ENCODE peak calls at places on chromosomes 3 and 15, in nine cellular contexts. Q, X, E, C, K, N, F, M and O are unnamed samples.
A peak's percentile ranks its signal among the peaks of the same experiment; 100 is the strongest.

GRCh38 chr15:97598353-97598798 is 362.1 kb upstream of the ARRDC4 start:
- DNase-seq in Q (no peak), X (no peak), E (no peak), C (no peak), K (peak; percentile 0), N (no peak), F (no peak), M (no peak), O (no peak)

GRCh38 chr3:8095724-8096123 is 405.9 kb upstream of the LMCD1 start:
- DNase-seq in Q (no peak), X (no peak), E (no peak), C (peak; percentile 3), K (no peak), N (no peak), F (no peak), M (no peak), O (peak; percentile 20)

GRCh38 chr3:146539315-146539714 is 5.1 kb downstream of the PLSCR1 start:
- DNase-seq in Q (no peak), X (no peak), E (no peak), C (no peak), K (peak; percentile 79), N (no peak), F (no peak), M (no peak), O (no peak)

GRCh38 chr15:90219421-90220141 is 14.2 kb downstream of the CIB1 start:
- DNase-seq in Q (no peak), X (no peak), E (peak; percentile 88), C (no peak), K (no peak), N (peak; percentile 34), F (peak; percentile 41), M (peak; percentile 65), O (peak; percentile 70)

GRCh38 chr3:186109897-186110803 is 1.3 kb upstream of the ETV5 start:
- DNase-seq in Q (no peak), X (peak; percentile 77), E (peak; percentile 80), C (peak; percentile 62), K (peak; percentile 77), N (no peak), F (no peak), M (no peak), O (peak; percentile 38)

GRCh38 chr3:122679467-122680291 is 960 bp upstream of the PARP14 start:
- DNase-seq in Q (no peak), X (peak; percentile 64), E (peak; percentile 79), C (peak; percentile 85), K (peak; percentile 3), N (no peak), F (no peak), M (no peak), O (peak; percentile 15)

GRCh38 chr15:52856286-52856685 is 66.2 kb upstream of the ONECUT1 start:
- DNase-seq in Q (no peak), X (no peak), E (no peak), C (no peak), K (no peak), N (no peak), F (no peak), M (no peak), O (no peak)

GRCh38 chr3:5004319-5005152 is 25.3 kb downstream of the BHLHE40 start:
- DNase-seq in Q (no peak), X (no peak), E (no peak), C (no peak), K (no peak), N (no peak), F (no peak), M (no peak), O (no peak)

GRCh38 chr15:68479870-68480269 is 47.9 kb upstream of the ITGA11 start:
- DNase-seq in Q (no peak), X (no peak), E (no peak), C (no peak), K (peak; percentile 57), N (no peak), F (no peak), M (no peak), O (no peak)

GRCh38 chr3:123947482-123947881 is 13.5 kb downstream of the CCDC14 start:
- DNase-seq in Q (no peak), X (no peak), E (no peak), C (no peak), K (no peak), N (no peak), F (no peak), M (no peak), O (no peak)

GRCh38 chr3:114221165-114221880 is 16.1 kb downstream of the ZNF80 start:
- DNase-seq in Q (no peak), X (no peak), E (no peak), C (no peak), K (peak; percentile 19), N (no peak), F (no peak), M (no peak), O (no peak)

GRCh38 chr15:58058729-58059128 is 6.8 kb downstream of the ALDH1A2 start:
- DNase-seq in Q (no peak), X (no peak), E (no peak), C (no peak), K (no peak), N (no peak), F (no peak), M (no peak), O (no peak)

GRCh38 chr3:129625071-129625874 is 18.8 kb upstream of the PLXND1 start:
- DNase-seq in Q (no peak), X (peak; percentile 63), E (peak; percentile 74), C (no peak), K (no peak), N (no peak), F (no peak), M (no peak), O (no peak)

GRCh38 chr3:160754371-160754854 is 1.6 kb upstream of the PPM1L start:
- DNase-seq in Q (no peak), X (peak; percentile 39), E (no peak), C (peak; percentile 59), K (peak; percentile 69), N (peak; percentile 8), F (no peak), M (no peak), O (peak; percentile 55)

GRCh38 chr3:124035463-124036121 is 43.7 kb upstream of the ROPN1 start:
- DNase-seq in Q (no peak), X (no peak), E (no peak), C (no peak), K (no peak), N (no peak), F (no peak), M (no peak), O (no peak)

GRCh38 chr3:149382518-149382917 is 5.1 kb upstream of the TM4SF1 start:
- DNase-seq in Q (no peak), X (no peak), E (no peak), C (no peak), K (no peak), N (no peak), F (no peak), M (no peak), O (no peak)

GRCh38 chr3:71652786-71653419 is 69.4 kb upstream of the FOXP1 start:
- DNase-seq in Q (peak; percentile 33), X (no peak), E (no peak), C (peak; percentile 77), K (peak; percentile 84), N (peak; percentile 7), F (no peak), M (peak; percentile 33), O (no peak)

GRCh38 chr3:140529096-140529495 is 148.8 kb upstream of the TRIM42 start:
- DNase-seq in Q (no peak), X (no peak), E (no peak), C (peak; percentile 94), K (peak; percentile 83), N (no peak), F (no peak), M (no peak), O (no peak)

GRCh38 chr15:84982301-84982920 is 755 bp downstream of the PDE8A start:
- DNase-seq in Q (no peak), X (peak; percentile 74), E (peak; percentile 90), C (no peak), K (peak; percentile 47), N (peak; percentile 41), F (no peak), M (peak; percentile 33), O (peak; percentile 32)